ENCODE peak calls at places on chromosomes 5 and 9, in four cellular contexts. W is psoas muscle, H is tibial nerve, T is right lobe of liver. N is an unnamed sample. For H3K4me1, the result is how much of the 10 kb centered on the place peaks cover.

GRCh38 chr9:94861589-94862241 is 135.2 kb downstream of the AOPEP start:
- DNase-seq in W (no peak), H (no peak), T (no peak), N (no peak)

GRCh38 chr5:79263290-79263689 is 27.4 kb downstream of the JMY start:
- DNase-seq in W (no peak), H (no peak), T (no peak), N (no peak)

GRCh38 chr9:120500733-120501132 is 79.2 kb downstream of the CDK5RAP2 start:
- DNase-seq in W (no peak), H (no peak), T (no peak), N (no peak)

GRCh38 chr5:179403426-179404147 is 58.3 kb upstream of the ADAMTS2 start:
- DNase-seq in W (no peak), H (no peak), T (no peak), N (peak)

GRCh38 chr9:69379250-69379982 is 54.4 kb downstream of the ENTREP1 start:
- DNase-seq in W (peak), H (no peak), T (no peak), N (no peak)

GRCh38 chr9:128494108-128494742 is 10.3 kb upstream of the GLE1 start:
- DNase-seq in W (peak), H (peak), T (peak), N (no peak)

GRCh38 chr9:134320916-134321570 is 5.2 kb upstream of the RXRA start:
- DNase-seq in W (peak), H (no peak), T (peak), N (peak)

GRCh38 chr5:74765929-74766328 is 988 bp downstream of the GFM2 start:
- DNase-seq in W (no peak), H (no peak), T (no peak), N (no peak)

GRCh38 chr9:121944741-121945191 is 148.3 kb downstream of the TTLL11 start:
- DNase-seq in W (no peak), H (no peak), T (no peak), N (no peak)

GRCh38 chr5:50663636-50664035 is 2.8 kb upstream of the PARP8 start:
- DNase-seq in W (peak), H (no peak), T (peak), N (peak)

GRCh38 chr5:150588495-150588890 is 52.0 kb upstream of the SYNPO start:
- DNase-seq in W (no peak), H (no peak), T (no peak), N (no peak)

GRCh38 chr9:132699926-132700325 is 29.7 kb downstream of the GTF3C4 start:
- DNase-seq in W (no peak), H (no peak), T (no peak), N (no peak)

GRCh38 chr9:137373611-137373980 is 49.4 kb downstream of the EXD3 start:
- DNase-seq in W (peak), H (no peak), T (no peak), N (no peak)

GRCh38 chr5:51185985-51186384 is 197.3 kb upstream of the ISL1 start:
- DNase-seq in W (no peak), H (no peak), T (no peak), N (no peak)

DNA sequence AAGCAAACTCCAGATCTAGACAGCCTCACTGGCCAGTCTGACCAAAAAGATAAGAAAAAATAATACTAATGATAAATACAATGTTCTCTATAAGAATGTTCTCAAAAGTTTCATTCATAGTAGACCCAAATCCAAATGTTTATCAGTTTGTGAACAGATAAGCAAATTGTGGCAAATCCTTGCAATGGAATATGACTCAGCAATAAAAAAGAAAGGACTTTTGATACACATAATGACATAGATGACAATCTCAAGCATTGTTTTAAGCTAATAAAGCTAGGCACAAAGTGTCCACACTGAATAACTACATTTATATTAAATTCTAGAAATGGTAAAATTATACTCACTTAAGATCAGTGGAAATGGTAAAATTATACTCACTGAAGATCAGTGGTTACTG is 195.4 kb upstream of the TYRP1 start:
- DNase-seq in W (no peak), H (no peak), T (no peak), N (no peak)
- H3K27ac ChIP-seq in W (no peak), H (no peak), T (no peak), N (no peak)

GRCh38 chr5:160266752-160267345 is 37.5 kb downstream of the FABP6 start:
- DNase-seq in W (no peak), H (no peak), T (no peak), N (no peak)
- TF ChIP-seq CTCF in W (no peak), H (no peak), T (no peak), N (no peak)

DNA sequence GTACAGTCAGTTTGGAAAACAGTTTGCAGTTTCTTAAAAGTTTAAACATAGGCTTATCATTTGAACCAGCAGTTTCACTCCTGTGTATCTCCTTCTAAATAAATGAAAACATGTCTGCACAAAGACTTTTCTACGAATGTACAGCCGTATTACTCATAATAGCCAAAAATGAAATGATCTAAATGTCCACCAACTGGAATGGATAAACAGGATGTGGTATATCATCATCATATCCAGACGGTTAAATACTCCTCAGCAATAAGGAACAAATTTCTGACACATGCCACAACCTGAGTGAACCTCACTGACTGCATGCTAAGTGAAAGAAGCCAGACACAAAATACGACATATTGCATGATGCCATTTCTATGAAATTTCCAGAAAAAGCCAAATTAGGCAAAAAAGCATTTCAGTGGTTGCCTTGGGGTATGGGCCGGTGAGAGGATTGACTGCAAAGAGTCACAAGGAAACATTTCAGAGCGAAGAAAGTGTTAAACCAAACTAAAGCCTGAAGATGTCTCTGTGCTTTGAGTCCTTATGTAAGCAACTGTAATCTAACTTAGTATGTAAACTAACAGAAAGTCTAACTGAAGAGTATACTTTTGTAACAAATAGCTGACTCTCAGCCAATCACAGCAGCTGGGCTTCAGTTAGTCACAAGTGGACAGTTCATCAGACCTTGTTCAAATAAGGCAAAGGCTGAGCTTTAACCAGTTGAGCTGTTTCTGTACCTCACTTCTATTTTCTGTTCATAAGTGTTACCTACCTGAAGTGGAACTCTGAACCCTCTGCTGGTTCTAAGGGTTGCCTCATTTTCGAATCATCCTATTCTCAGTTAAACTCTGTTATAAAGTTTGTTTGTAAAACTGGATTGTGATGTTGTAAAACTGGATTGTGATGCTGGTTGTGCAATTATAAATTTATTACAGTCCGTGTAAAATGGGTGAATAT is 65.2 kb downstream of the TRIO start:
- DNase-seq in W (no peak), H (no peak), T (no peak), N (no peak)
- H3K4me1 ChIP-seq in W (half or more), H (under half), T (under half), N (half or more)

GRCh38 chr9:83299094-83299493 is 236.2 kb upstream of the RASEF start:
- DNase-seq in W (no peak), H (no peak), T (no peak), N (no peak)

GRCh38 chr9:83299556-83299955 is 236.6 kb upstream of the RASEF start:
- DNase-seq in W (no peak), H (no peak), T (no peak), N (peak)

GRCh38 chr9:83307051-83307724 is 231.0 kb downstream of the FRMD3 start:
- DNase-seq in W (no peak), H (no peak), T (no peak), N (no peak)

GRCh38 chr9:83304686-83305085 is 233.5 kb downstream of the FRMD3 start:
- DNase-seq in W (peak), H (peak), T (peak), N (no peak)
- H3K27ac ChIP-seq in W (no peak), H (peak), T (no peak), N (no peak)

DNA sequence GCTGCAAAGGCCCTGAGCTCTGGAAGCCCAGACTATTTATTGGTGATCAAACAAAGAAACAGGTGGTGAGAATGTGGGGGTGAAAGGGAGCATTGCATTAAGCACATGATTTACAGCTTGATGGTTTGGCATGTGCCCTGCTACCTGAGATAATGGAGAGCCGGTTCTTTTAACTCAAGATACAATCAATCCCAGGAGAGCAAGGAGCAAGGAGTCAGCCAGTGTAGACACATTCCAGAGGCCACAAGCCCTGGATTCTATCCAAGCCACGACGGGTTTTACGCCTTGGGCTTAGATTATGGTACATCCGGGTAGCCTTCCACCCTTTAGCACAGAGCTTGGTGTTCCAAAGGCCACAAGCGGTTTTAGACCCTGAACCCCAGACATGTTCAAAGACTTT is 292.2 kb downstream of the CYLC2 start:
- DNase-seq in W (no peak), H (no peak), T (no peak), N (no peak)
- TF ChIP-seq CTCF in W (no peak), H (no peak), T (no peak), N (no peak)